ENCODE peak calls at places on chromosomes 1 and 21, in five cellular contexts. J is uterus, O is tibial nerve, Z is heart left ventricle, W is right lobe of liver. T is an unnamed sample.

GRCh38 chr1:230191079-230191478 is 124.0 kb downstream of the GALNT2 start:
- DNase-seq in O (peak), J (peak), Z (peak), W (no peak), T (no peak)

GRCh38 chr1:214700381-214700780 is 97.4 kb downstream of the CENPF start:
- DNase-seq in O (no peak), Z (no peak), W (no peak), J (no peak), T (no peak)

GRCh38 chr1:232476538-232476950 is 153.4 kb downstream of the SIPA1L2 start:
- DNase-seq in Z (no peak), W (no peak), O (no peak), J (no peak), T (no peak)

GRCh38 chr1:172095831-172096230 is 254.5 kb downstream of the DNM3 start:
- DNase-seq in J (no peak), O (no peak), Z (no peak), W (no peak), T (no peak)

GRCh38 chr21:25862596-25862995 is 127.8 kb downstream of the GABPA start:
- DNase-seq in W (no peak), Z (no peak), O (no peak), J (no peak), T (no peak)

GRCh38 chr1:19648239-19648638 is 4.1 kb downstream of the NBL1 start:
- DNase-seq in W (no peak), Z (no peak), J (no peak), O (no peak), T (peak)

GRCh38 chr1:166080965-166081870 is 85.6 kb downstream of the FAM78B start:
- DNase-seq in J (no peak), W (no peak), Z (no peak), O (peak), T (no peak)

GRCh38 chr1:92973203-92973907 is 12.1 kb upstream of the DIPK1A start:
- DNase-seq in O (no peak), Z (no peak), J (no peak), W (no peak), T (no peak)

GRCh38 chr1:234691567-234691966 is 81.6 kb upstream of the IRF2BP2 start:
- DNase-seq in W (no peak), O (no peak), Z (no peak), J (no peak), T (no peak)

GRCh38 chr1:158037008-158037875 is 43.8 kb downstream of the KIRREL1 start:
- DNase-seq in W (no peak), Z (no peak), J (no peak), O (no peak), T (no peak)

GRCh38 chr1:158039380-158039779 is 45.9 kb downstream of the KIRREL1 start:
- DNase-seq in J (no peak), O (no peak), W (no peak), Z (no peak), T (no peak)

GRCh38 chr1:158037876-158038359 is 44.5 kb downstream of the KIRREL1 start:
- DNase-seq in J (no peak), W (no peak), O (no peak), Z (peak), T (no peak)

GRCh38 chr1:158035976-158036583 is 42.6 kb downstream of the KIRREL1 start:
- DNase-seq in O (peak), Z (no peak), J (peak), W (no peak), T (peak)

GRCh38 chr1:158035014-158035413 is 41.6 kb downstream of the KIRREL1 start:
- DNase-seq in Z (no peak), W (no peak), O (no peak), J (no peak), T (no peak)
- H3K27ac ChIP-seq in Z (no peak), W (no peak), O (no peak), J (no peak), T (no peak)

GRCh38 chr1:202046227-202046626 is 35.8 kb downstream of the ELF3 start:
- DNase-seq in O (no peak), Z (no peak), J (no peak), W (peak), T (no peak)

GRCh38 chr1:202045699-202046098 is 35.3 kb downstream of the ELF3 start:
- DNase-seq in J (no peak), O (no peak), W (no peak), Z (no peak), T (no peak)

GRCh38 chr1:202049129-202049528 is 38.7 kb downstream of the ELF3 start:
- DNase-seq in W (no peak), J (no peak), Z (peak), O (no peak), T (no peak)

GRCh38 chr1:202047977-202048376 is 37.6 kb downstream of the ELF3 start:
- DNase-seq in W (no peak), O (no peak), Z (no peak), J (no peak), T (no peak)

GRCh38 chr1:202046748-202047708 is 36.6 kb downstream of the ELF3 start:
- DNase-seq in O (no peak), Z (no peak), J (no peak), W (no peak), T (no peak)
- TF ChIP-seq POLR2A in O (no peak), Z (no peak), J (no peak), W (no peak), T (no peak)

GRCh38 chr1:218211241-218211640 is 73.9 kb upstream of the RRP15 start:
- DNase-seq in Z (no peak), W (no peak), O (no peak), J (no peak), T (no peak)

DNA sequence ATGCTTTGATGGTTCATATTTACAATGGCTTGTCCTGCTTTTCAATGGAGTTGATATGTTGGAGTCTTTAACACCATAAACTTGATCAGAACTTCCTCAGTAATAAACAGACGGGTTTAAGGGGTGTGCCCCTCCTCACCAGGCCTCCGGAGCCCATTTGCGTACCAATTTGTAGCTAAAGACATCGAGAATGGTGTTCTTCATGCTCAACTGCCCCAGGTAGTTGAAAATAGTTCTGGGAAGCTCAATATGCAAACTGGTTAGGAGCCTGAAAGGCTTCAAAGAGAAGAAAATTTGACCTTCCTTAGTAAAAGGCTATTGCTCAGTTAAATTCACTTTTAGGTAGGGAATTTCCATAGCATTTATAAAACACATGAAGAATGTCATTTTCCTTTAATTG is 68.1 kb upstream of the RRP15 start:
- DNase-seq in J (no peak), O (no peak), Z (no peak), W (no peak), T (no peak)
- H3K4me3 ChIP-seq in J (no peak), O (no peak), Z (no peak), W (no peak), T (no peak)

GRCh38 chr1:246450485-246451251 is 56.4 kb downstream of the SMYD3 start:
- DNase-seq in W (no peak), J (no peak), O (no peak), Z (no peak), T (no peak)
- H3K27ac ChIP-seq in W (no peak), J (no peak), O (no peak), Z (no peak), T (no peak)

GRCh38 chr21:42971897-42972275 is 2.5 kb upstream of the PKNOX1 start:
- DNase-seq in W (no peak), J (no peak), Z (no peak), O (no peak), T (no peak)

GRCh38 chr21:42974832-42975820 is 764 bp downstream of the PKNOX1 start:
- DNase-seq in J (no peak), O (peak), Z (peak), W (peak), T (no peak)

GRCh38 chr21:42973309-42973990 is 912 bp upstream of the PKNOX1 start:
- DNase-seq in Z (no peak), J (peak), W (peak), O (peak), T (peak)

GRCh38 chr21:42975886-42976608 is 1.7 kb downstream of the PKNOX1 start:
- DNase-seq in J (no peak), Z (no peak), W (no peak), O (no peak), T (no peak)

DNA sequence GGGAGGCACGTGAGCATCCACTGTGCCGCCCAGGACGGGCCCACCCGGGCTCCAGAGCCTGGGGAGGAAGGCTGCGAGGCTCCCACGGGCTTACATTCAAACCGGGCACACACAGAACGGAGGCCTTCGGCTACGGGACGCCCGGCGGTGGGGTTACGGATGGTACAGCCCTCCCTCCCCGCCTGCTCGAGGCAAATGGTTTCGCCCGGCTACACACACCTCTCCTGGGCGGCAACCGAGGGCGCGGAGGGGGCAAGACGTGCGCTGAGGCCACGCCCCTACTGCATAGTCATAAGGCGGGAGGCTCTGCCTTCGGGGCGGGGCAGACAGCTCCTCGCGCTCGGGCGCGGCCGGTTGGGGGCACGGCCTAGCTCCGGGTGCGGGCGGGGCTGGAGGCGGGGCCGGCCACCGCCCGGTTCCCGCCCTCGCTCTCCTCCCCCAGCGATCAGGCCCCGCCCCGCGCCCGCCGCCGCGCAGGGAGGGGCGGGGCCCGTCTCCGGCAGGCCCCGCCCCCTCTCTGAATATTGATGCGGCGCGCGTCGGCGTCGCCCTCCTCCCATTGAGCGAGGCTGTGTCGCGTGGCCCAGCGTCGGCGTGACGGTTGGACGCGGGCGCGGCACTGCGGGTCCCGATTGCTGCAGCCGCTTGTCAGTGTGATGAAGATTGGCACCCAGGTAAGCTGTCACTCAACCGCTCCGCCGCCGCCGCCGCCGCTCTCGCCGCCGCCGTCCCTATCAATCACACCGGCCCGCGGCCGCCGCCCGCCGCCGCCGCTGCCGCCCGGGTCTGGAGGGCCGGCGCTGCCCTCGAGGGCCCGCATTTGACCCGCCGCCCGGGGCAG is at the start of gene PKNOX1:
- DNase-seq in O (peak), Z (peak), J (peak), W (peak), T (peak)
- TF ChIP-seq POLR2A in O (peak), Z (peak), J (peak), W (peak), T (peak)

DNA sequence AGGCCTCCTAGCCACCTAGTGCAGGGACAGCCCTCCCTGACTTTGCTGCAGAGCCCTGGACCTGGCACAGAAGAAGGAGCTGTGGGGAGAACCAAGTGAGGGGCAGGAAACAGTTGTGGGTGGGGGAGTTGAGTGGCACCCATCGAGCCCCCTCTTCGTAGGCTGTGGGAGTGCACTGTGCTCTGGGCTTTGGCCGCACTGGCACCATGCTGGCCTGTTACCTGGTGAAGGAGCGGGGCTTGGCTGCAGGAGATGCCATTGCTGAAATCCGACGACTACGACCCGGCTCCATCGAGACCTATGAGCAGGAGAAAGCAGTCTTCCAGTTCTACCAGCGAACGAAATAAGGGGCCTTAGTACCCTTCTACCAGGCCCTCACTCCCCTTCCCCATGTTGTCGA is 1.2 kb downstream of the DUSP23 start:
- DNase-seq in W (no peak), Z (no peak), J (no peak), O (no peak), T (no peak)
- H3K4me3 ChIP-seq in W (peak), Z (no peak), J (no peak), O (no peak), T (no peak)

T was measured in ovary.